ENCODE peak calls at places on chromosomes 12 and 14, in six cellular contexts. L, Q, X, O, I and P are unnamed samples.

GRCh38 chr14:99564256-99564902 is 39.6 kb downstream of the CCDC85C start:
- DNase-seq in L (peak; percentile 81), Q (no peak), X (peak; percentile 36), O (no peak), I (no peak), P (no peak)

GRCh38 chr14:68794856-68795601 is 2.2 kb upstream of the ZFP36L1 start:
- DNase-seq in L (peak; percentile 95), Q (no peak), X (peak; percentile 95), O (no peak), I (no peak), P (no peak)

GRCh38 chr14:104845834-104846441 is 19.1 kb upstream of the CEP170B start:
- DNase-seq in L (no peak), Q (no peak), X (no peak), O (no peak), I (no peak), P (peak; percentile 15)

GRCh38 chr12:51951843-51952722 is 584 bp downstream of the ACVR1B start:
- DNase-seq in L (no peak), Q (peak; percentile 61), X (no peak), O (peak; percentile 68), I (no peak), P (no peak)

GRCh38 chr12:16361142-16361783 is 13.8 kb downstream of the MGST1 start:
- DNase-seq in L (no peak), Q (no peak), X (no peak), O (no peak), I (no peak), P (peak; percentile 49)

GRCh38 chr14:23120405-23121251 is 1.6 kb upstream of the CEBPE start:
- DNase-seq in L (peak; percentile 82), Q (peak; percentile 92), X (peak; percentile 85), O (peak; percentile 89), I (peak; percentile 90), P (peak; percentile 80)

GRCh38 chr12:6769003-6769389 is 2.8 kb downstream of the PTMS start:
- DNase-seq in L (peak; percentile 29), Q (peak; percentile 91), X (peak; percentile 41), O (peak; percentile 80), I (peak; percentile 84), P (no peak)

GRCh38 chr12:32989705-32990104 is 93.1 kb upstream of the PKP2 start:
- DNase-seq in L (no peak), Q (no peak), X (no peak), O (no peak), I (no peak), P (no peak)

GRCh38 chr12:51115516-51115915 is 32.1 kb upstream of the CSRNP2 start:
- DNase-seq in L (no peak), Q (no peak), X (no peak), O (no peak), I (no peak), P (no peak)

GRCh38 chr12:10722502-10722904 is 620 bp downstream of the YBX3 start:
- DNase-seq in L (peak; percentile 65), Q (no peak), X (peak; percentile 70), O (peak; percentile 67), I (peak; percentile 31), P (peak; percentile 35)

GRCh38 chr12:2160043-2160442 is 107.3 kb downstream of the CACNA1C start:
- DNase-seq in L (no peak), Q (no peak), X (peak; percentile 49), O (no peak), I (no peak), P (no peak)

GRCh38 chr14:24900281-24900868 is 149.6 kb downstream of the STXBP6 start:
- DNase-seq in L (peak; percentile 46), Q (no peak), X (no peak), O (no peak), I (no peak), P (no peak)

GRCh38 chr12:67892289-67892688 is 97.0 kb upstream of the IFNG-AS1 start:
- DNase-seq in L (no peak), Q (no peak), X (no peak), O (no peak), I (no peak), P (no peak)

GRCh38 chr14:63992858-63993257 is 140.1 kb downstream of the SYNE2 start:
- DNase-seq in L (no peak), Q (no peak), X (no peak), O (no peak), I (no peak), P (no peak)

GRCh38 chr12:80101126-80101525 is 1.8 kb downstream of the OTOGL start:
- DNase-seq in L (no peak), Q (no peak), X (peak; percentile 57), O (no peak), I (no peak), P (no peak)

GRCh38 chr12:62537544-62537943 is 70.9 kb downstream of the MON2 start:
- DNase-seq in L (peak; percentile 78), Q (no peak), X (peak; percentile 29), O (no peak), I (no peak), P (no peak)

GRCh38 chr14:35333347-35333730 is 41.2 kb downstream of the PSMA6 start:
- DNase-seq in L (no peak), Q (no peak), X (no peak), O (peak; percentile 44), I (no peak), P (peak; percentile 77)

GRCh38 chr12:46133751-46134150 is 135.1 kb downstream of the SLC38A1 start:
- DNase-seq in L (peak; percentile 18), Q (no peak), X (peak; percentile 68), O (no peak), I (no peak), P (peak; percentile 63)

GRCh38 chr14:89268514-89268913 is 148.5 kb downstream of the FOXN3 start:
- DNase-seq in L (no peak), Q (no peak), X (no peak), O (no peak), I (no peak), P (no peak)
- H3K9ac ChIP-seq in L (no peak overlapping the region), Q (no peak overlapping the region), X (no peak overlapping the region), O (no peak overlapping the region), I (no peak overlapping the region), P (no peak overlapping the region)

GRCh38 chr12:56476143-56476542 is 7.8 kb downstream of the SPRYD4 start:
- DNase-seq in L (no peak), Q (no peak), X (no peak), O (no peak), I (no peak), P (no peak)

GRCh38 chr12:56476972-56477432 is 8.6 kb downstream of the SPRYD4 start:
- DNase-seq in L (no peak), Q (no peak), X (no peak), O (no peak), I (no peak), P (peak; percentile 75)

GRCh38 chr12:56477521-56478225 is 9.3 kb downstream of the SPRYD4 start:
- DNase-seq in L (no peak), Q (no peak), X (no peak), O (no peak), I (no peak), P (no peak)

GRCh38 chr12:56484566-56484965 is 3.4 kb downstream of the GLS2 start:
- DNase-seq in L (no peak), Q (no peak), X (no peak), O (no peak), I (no peak), P (no peak)

GRCh38 chr12:56479625-56480024 is 8.3 kb downstream of the GLS2 start:
- DNase-seq in L (no peak), Q (no peak), X (no peak), O (no peak), I (no peak), P (no peak)
- H4K8ac ChIP-seq in L (no peak overlapping the region), Q (no peak overlapping the region), X (no peak overlapping the region), O (no peak overlapping the region), I (no peak overlapping the region), P (no peak overlapping the region)

GRCh38 chr12:130655881-130656280 is 60.2 kb downstream of the RIMBP2 start:
- DNase-seq in L (no peak), Q (no peak), X (no peak), O (no peak), I (no peak), P (no peak)
- H4K91ac ChIP-seq in L (no peak overlapping the region), Q (no peak overlapping the region), X (no peak overlapping the region), O (no peak overlapping the region), I (peak overlapping the region; percentile 42), P (no peak overlapping the region)

GRCh38 chr14:94600148-94600545 is 12.0 kb upstream of the SERPINA3 start:
- DNase-seq in L (no peak), Q (no peak), X (no peak), O (no peak), I (no peak), P (no peak)
- H3K9ac ChIP-seq in L (no peak overlapping the region), Q (no peak overlapping the region), X (no peak overlapping the region), O (no peak overlapping the region), I (no peak overlapping the region), P (no peak overlapping the region)

GRCh38 chr12:24533953-24534352 is 414.9 kb downstream of the BCAT1 start:
- DNase-seq in L (no peak), Q (no peak), X (no peak), O (no peak), I (no peak), P (no peak)

GRCh38 chr12:24534632-24535031 is 414.3 kb downstream of the BCAT1 start:
- DNase-seq in L (no peak), Q (no peak), X (no peak), O (no peak), I (no peak), P (no peak)

GRCh38 chr12:24539646-24540045 is 409.3 kb downstream of the BCAT1 start:
- DNase-seq in L (peak; percentile 66), Q (no peak), X (peak; percentile 33), O (no peak), I (no peak), P (no peak)

GRCh38 chr12:24535334-24536019 is 413.4 kb downstream of the BCAT1 start:
- DNase-seq in L (no peak), Q (no peak), X (no peak), O (no peak), I (no peak), P (no peak)

DNA sequence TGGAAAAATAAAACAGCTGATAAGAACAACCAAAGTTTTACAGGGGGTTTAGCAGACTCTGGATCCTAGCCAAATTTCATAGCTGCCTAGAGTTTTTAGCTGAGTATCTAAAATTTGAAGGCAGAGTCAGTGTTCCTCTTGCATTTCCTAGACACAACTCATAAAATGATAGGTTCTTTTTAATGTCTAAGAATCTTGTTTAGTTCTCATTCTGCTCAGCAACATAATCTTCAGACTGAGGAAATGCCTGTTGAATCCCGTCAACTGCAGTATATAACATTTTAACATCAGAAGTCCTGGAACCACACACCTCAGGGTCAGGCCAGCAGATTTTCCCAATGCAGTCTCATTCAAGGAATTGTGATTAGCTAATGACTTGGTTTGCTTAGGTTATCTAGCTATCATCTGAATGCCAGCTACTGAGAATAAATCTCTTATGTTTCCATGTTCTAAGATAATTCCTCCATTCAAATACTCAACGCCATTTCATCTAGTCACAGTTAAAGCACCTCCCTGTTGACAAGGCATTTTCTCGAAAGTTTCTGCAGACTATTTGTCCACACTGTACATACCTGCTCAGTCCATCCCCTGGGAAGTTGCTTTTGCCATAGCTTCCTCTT is 411.6 kb downstream of the BCAT1 start:
- DNase-seq in L (no peak), Q (no peak), X (peak; percentile 56), O (no peak), I (no peak), P (peak; percentile 35)
- H4K8ac ChIP-seq in L (no peak overlapping the region), Q (no peak overlapping the region), X (no peak overlapping the region), O (no peak overlapping the region), I (no peak overlapping the region), P (peak overlapping the region; percentile 70)